ENCODE peak calls at places on chromosomes 13 and 19, in four cellular contexts. One of them, this sample, is unnamed.

GRCh38 chr13:99288069-99288468 is 19.1 kb downstream of the GPR183 start:
- DNase-seq in mucosa of descending colon: no peak
- DNase-seq in WERI-Rb-1: no peak
- DNase-seq in kidney epithelial cell: no peak
- DNase-seq in this sample: no peak

GRCh38 chr13:33590936-33591335 is 227.0 kb upstream of the RFC3 start:
- DNase-seq in mucosa of descending colon: no peak
- DNase-seq in WERI-Rb-1: no peak
- DNase-seq in kidney epithelial cell: no peak
- DNase-seq in this sample: no peak

GRCh38 chr19:29988351-29988750 is 46.3 kb downstream of the URI1 start:
- DNase-seq in mucosa of descending colon: no peak
- DNase-seq in WERI-Rb-1: peak; percentile 35
- DNase-seq in kidney epithelial cell: no peak
- DNase-seq in this sample: peak; percentile 25

GRCh38 chr13:40485611-40486517 is 180.6 kb downstream of the FOXO1 start:
- DNase-seq in mucosa of descending colon: peak; percentile 26
- DNase-seq in WERI-Rb-1: no peak
- DNase-seq in kidney epithelial cell: no peak
- DNase-seq in this sample: no peak

GRCh38 chr19:4577020-4577782 is 17.7 kb upstream of the SEMA6B start:
- DNase-seq in mucosa of descending colon: no peak
- DNase-seq in WERI-Rb-1: no peak
- DNase-seq in kidney epithelial cell: no peak
- DNase-seq in this sample: no peak

GRCh38 chr19:35142531-35143230 is 374 bp upstream of the FXYD7 start:
- DNase-seq in mucosa of descending colon: peak; percentile 65
- DNase-seq in WERI-Rb-1: peak; percentile 74
- DNase-seq in kidney epithelial cell: no peak
- DNase-seq in this sample: peak; percentile 84

GRCh38 chr13:20190481-20191310 is 2.0 kb downstream of the GJB2 start:
- DNase-seq in mucosa of descending colon: no peak
- DNase-seq in WERI-Rb-1: no peak
- DNase-seq in kidney epithelial cell: peak; percentile 45
- DNase-seq in this sample: no peak

GRCh38 chr13:79287994-79288795 is 117.9 kb downstream of the RBM26 start:
- DNase-seq in mucosa of descending colon: no peak
- DNase-seq in WERI-Rb-1: no peak
- DNase-seq in kidney epithelial cell: no peak
- DNase-seq in this sample: peak; percentile 37

GRCh38 chr19:23795462-23795861 is 36.8 kb upstream of the ZNF681 start:
- DNase-seq in mucosa of descending colon: no peak
- DNase-seq in WERI-Rb-1: no peak
- DNase-seq in kidney epithelial cell: no peak
- DNase-seq in this sample: no peak

GRCh38 chr13:114281351-114282142 is at the start of gene UPF3A:
- DNase-seq in mucosa of descending colon: peak; percentile 85
- DNase-seq in WERI-Rb-1: peak; percentile 98
- DNase-seq in kidney epithelial cell: peak; percentile 44
- DNase-seq in this sample: peak; percentile 93

GRCh38 chr19:14686411-14686810 is 3.4 kb upstream of the ZNF333 start:
- DNase-seq in mucosa of descending colon: peak; percentile 21
- DNase-seq in WERI-Rb-1: peak; percentile 25
- DNase-seq in kidney epithelial cell: no peak
- DNase-seq in this sample: no peak
- TF ChIP-seq CTCF in mucosa of descending colon: no peak
- TF ChIP-seq CTCF in WERI-Rb-1: no peak
- TF ChIP-seq CTCF in kidney epithelial cell: peak; percentile 23
- TF ChIP-seq CTCF in this sample: peak; percentile 15

GRCh38 chr19:18135712-18136584 is 17.0 kb upstream of the PIK3R2 start:
- DNase-seq in mucosa of descending colon: peak; percentile 88
- DNase-seq in WERI-Rb-1: no peak
- DNase-seq in kidney epithelial cell: no peak
- DNase-seq in this sample: no peak
- TF ChIP-seq CTCF in mucosa of descending colon: no peak
- TF ChIP-seq CTCF in WERI-Rb-1: no peak
- TF ChIP-seq CTCF in kidney epithelial cell: no peak
- TF ChIP-seq CTCF in this sample: no peak

DNA sequence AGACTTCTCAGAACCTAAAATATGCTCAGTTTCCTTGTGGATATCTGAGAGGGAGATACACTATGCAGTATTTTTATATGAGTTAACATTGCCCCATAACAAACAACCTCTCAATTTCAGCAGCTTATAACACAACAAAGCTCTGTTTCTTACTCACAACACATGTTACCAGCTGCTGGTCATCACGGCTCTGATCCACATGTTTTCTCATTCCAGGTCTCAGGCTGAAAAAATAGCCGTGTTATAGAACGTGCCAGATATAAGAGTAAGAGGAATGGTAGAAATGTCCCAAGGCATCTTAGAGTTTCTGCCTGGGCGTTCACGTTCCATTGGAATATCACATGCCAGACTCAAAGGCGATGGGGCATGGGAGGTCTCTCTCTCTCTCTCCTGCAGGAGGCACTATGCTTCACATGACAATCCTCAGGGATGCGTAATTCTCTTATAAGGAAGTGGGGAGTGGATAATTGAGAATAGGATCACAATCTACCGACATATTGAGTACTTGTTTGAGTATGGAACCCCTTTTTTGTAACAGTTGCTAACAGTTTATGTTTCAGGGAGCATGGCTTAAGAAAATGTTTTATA is 246.6 kb downstream of the NHLRC3 start:
- DNase-seq in mucosa of descending colon: no peak
- DNase-seq in WERI-Rb-1: no peak
- DNase-seq in kidney epithelial cell: no peak
- DNase-seq in this sample: no peak
- TF ChIP-seq CTCF in mucosa of descending colon: no peak
- TF ChIP-seq CTCF in WERI-Rb-1: no peak
- TF ChIP-seq CTCF in kidney epithelial cell: no peak
- TF ChIP-seq CTCF in this sample: no peak

DNA sequence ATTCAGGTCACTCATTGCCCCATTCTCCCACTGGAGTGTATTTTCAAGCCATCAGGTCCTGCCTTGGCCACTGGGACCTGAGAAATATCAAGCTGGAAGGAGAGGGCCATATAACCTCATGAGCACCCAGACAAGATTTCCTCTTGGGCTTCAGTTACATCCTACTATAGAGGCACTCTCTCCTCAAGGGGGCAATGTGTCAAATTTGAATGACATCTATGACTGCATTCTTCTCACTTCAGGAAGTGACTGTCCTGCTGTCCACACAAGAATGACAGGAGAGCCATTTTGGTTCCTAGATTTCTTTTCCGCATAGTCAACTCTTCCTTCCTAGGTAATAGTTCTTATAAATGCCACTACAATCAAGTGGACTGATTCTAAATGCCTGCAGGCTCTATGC is 416.2 kb downstream of the DIAPH3 start:
- DNase-seq in mucosa of descending colon: no peak
- DNase-seq in WERI-Rb-1: no peak
- DNase-seq in kidney epithelial cell: no peak
- DNase-seq in this sample: no peak
- TF ChIP-seq CTCF in mucosa of descending colon: no peak
- TF ChIP-seq CTCF in WERI-Rb-1: no peak
- TF ChIP-seq CTCF in kidney epithelial cell: no peak
- TF ChIP-seq CTCF in this sample: peak; percentile 0

GRCh38 chr19:51294977-51295375 is 16.5 kb upstream of the IGLON5 start:
- DNase-seq in mucosa of descending colon: no peak
- DNase-seq in WERI-Rb-1: no peak
- DNase-seq in kidney epithelial cell: no peak
- DNase-seq in this sample: no peak

GRCh38 chr19:51297406-51297805 is 14.0 kb upstream of the IGLON5 start:
- DNase-seq in mucosa of descending colon: no peak
- DNase-seq in WERI-Rb-1: no peak
- DNase-seq in kidney epithelial cell: no peak
- DNase-seq in this sample: no peak

GRCh38 chr19:51295382-51296126 is 15.9 kb upstream of the IGLON5 start:
- DNase-seq in mucosa of descending colon: no peak
- DNase-seq in WERI-Rb-1: no peak
- DNase-seq in kidney epithelial cell: no peak
- DNase-seq in this sample: peak; percentile 20

GRCh38 chr19:51294211-51294976 is 17.1 kb upstream of the IGLON5 start:
- DNase-seq in mucosa of descending colon: no peak
- DNase-seq in WERI-Rb-1: peak; percentile 24
- DNase-seq in kidney epithelial cell: no peak
- DNase-seq in this sample: no peak

GRCh38 chr19:51296331-51297093 is 14.9 kb upstream of the IGLON5 start:
- DNase-seq in mucosa of descending colon: no peak
- DNase-seq in WERI-Rb-1: peak; percentile 63
- DNase-seq in kidney epithelial cell: no peak
- DNase-seq in this sample: peak; percentile 20
- TF ChIP-seq CTCF in mucosa of descending colon: no peak
- TF ChIP-seq CTCF in WERI-Rb-1: peak; percentile 51
- TF ChIP-seq CTCF in kidney epithelial cell: no peak
- TF ChIP-seq CTCF in this sample: no peak

GRCh38 chr19:1082928-1083816 is 12.0 kb downstream of the POLR2E start:
- DNase-seq in mucosa of descending colon: no peak
- DNase-seq in WERI-Rb-1: no peak
- DNase-seq in kidney epithelial cell: no peak
- DNase-seq in this sample: peak; percentile 10

GRCh38 chr19:1080360-1081161 is 13.6 kb downstream of the ARHGAP45 start:
- DNase-seq in mucosa of descending colon: no peak
- DNase-seq in WERI-Rb-1: no peak
- DNase-seq in kidney epithelial cell: no peak
- DNase-seq in this sample: no peak

GRCh38 chr19:1079566-1080111 is 12.7 kb downstream of the ARHGAP45 start:
- DNase-seq in mucosa of descending colon: peak; percentile 38
- DNase-seq in WERI-Rb-1: no peak
- DNase-seq in kidney epithelial cell: no peak
- DNase-seq in this sample: no peak

GRCh38 chr19:1082165-1082927 is 12.8 kb downstream of the POLR2E start:
- DNase-seq in mucosa of descending colon: peak; percentile 96
- DNase-seq in WERI-Rb-1: peak; percentile 57
- DNase-seq in kidney epithelial cell: no peak
- DNase-seq in this sample: peak; percentile 67

DNA sequence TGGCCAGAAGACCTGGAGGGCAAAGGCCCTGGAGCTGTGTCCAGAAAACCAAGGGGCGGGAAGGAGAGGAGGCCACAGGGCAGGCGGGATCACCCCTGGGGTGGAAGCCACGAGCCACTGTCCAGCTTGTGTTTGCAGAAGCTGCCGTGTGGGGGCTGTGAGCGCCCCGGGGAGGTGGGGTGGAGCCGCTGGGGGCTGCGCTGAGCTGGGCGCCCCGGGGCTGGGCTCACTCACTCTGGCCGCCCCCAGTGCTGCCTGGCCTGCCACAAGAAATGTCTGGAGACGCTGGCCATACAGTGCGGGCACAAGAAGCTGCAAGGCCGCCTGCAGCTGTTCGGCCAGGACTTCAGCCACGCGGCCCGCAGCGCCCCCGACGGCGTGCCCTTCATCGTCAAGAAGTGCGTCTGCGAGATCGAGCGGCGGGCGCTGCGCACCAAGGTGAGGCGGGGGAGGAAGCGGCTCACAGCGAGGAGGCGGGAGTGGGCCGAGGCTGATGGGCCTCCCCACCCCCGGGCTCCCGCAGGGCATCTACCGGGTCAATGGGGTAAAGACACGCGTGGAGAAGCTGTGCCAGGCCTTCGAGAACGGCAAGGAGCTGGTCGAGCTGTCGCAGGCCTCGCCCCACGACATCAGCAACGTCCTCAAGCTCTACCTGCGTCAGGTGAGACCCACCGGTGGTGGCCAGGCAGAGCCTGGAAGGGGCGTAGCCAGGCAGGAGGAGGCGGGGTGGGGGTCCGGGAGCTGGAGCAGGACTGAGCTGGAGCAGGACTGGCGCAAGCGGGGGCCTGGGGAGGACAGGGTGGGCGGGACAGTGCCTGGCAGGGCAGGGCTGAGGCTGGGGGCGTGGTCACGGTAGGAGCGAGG is 13.6 kb downstream of the POLR2E start:
- DNase-seq in mucosa of descending colon: no peak
- DNase-seq in WERI-Rb-1: no peak
- DNase-seq in kidney epithelial cell: no peak
- DNase-seq in this sample: no peak
- TF ChIP-seq CTCF in mucosa of descending colon: no peak
- TF ChIP-seq CTCF in WERI-Rb-1: no peak
- TF ChIP-seq CTCF in kidney epithelial cell: no peak
- TF ChIP-seq CTCF in this sample: no peak

GRCh38 chr13:91381371-91381770 is 17.1 kb upstream of the GPC5 start:
- DNase-seq in mucosa of descending colon: peak; percentile 21
- DNase-seq in WERI-Rb-1: peak; percentile 54
- DNase-seq in kidney epithelial cell: no peak
- DNase-seq in this sample: no peak
- TF ChIP-seq CTCF in mucosa of descending colon: no peak
- TF ChIP-seq CTCF in WERI-Rb-1: peak; percentile 62
- TF ChIP-seq CTCF in kidney epithelial cell: peak; percentile 43
- TF ChIP-seq CTCF in this sample: no peak

DNA sequence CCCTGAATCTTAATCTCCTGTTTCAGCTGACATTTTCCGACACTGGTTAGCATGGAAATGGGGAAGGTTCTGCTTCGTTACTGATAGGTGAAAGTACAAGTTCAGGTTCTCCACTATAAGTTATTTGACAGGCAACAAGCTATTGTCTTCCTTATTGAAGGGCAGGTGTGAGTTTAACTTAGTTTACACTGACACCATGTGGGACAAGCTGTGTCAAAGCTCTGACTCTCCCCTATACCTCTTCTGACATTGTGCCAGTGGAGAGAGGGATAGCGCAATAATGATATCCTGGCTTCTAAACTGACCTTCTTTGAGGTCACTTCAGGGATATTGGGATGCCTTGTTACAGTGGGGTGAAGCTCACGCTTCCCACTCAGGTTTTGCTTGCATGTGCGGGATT is 587.0 kb upstream of the SLITRK5 start:
- DNase-seq in mucosa of descending colon: peak; percentile 17
- DNase-seq in WERI-Rb-1: no peak
- DNase-seq in kidney epithelial cell: no peak
- DNase-seq in this sample: no peak
- TF ChIP-seq CTCF in mucosa of descending colon: no peak
- TF ChIP-seq CTCF in WERI-Rb-1: peak; percentile 6
- TF ChIP-seq CTCF in kidney epithelial cell: no peak
- TF ChIP-seq CTCF in this sample: no peak

GRCh38 chr19:10766681-10767201 is 48.9 kb downstream of the DNM2 start:
- DNase-seq in mucosa of descending colon: no peak
- DNase-seq in WERI-Rb-1: no peak
- DNase-seq in kidney epithelial cell: no peak
- DNase-seq in this sample: no peak
- TF ChIP-seq CTCF in mucosa of descending colon: no peak
- TF ChIP-seq CTCF in WERI-Rb-1: no peak
- TF ChIP-seq CTCF in kidney epithelial cell: no peak
- TF ChIP-seq CTCF in this sample: no peak